ENCODE peak calls at places on chromosomes 12 and 14, in six cellular contexts. K is tibial artery, H is mammary epithelial cell, S is left lung, N is Peyer's patch, W is Caco-2. B is an unnamed sample. For H3K27me3, the result is how much of the 10 kb centered on the place peaks cover.

GRCh38 chr14:37024166-37024565 is 148.2 kb downstream of the SLC25A21 start:
- DNase-seq in W (no peak), N (no peak), H (no peak), S (no peak), K (no peak), B (no peak)

GRCh38 chr12:55926738-55927587 is 731 bp downstream of the PYM1 start:
- DNase-seq in N (peak), W (peak), H (peak), S (peak), K (peak), B (peak)

GRCh38 chr12:81639196-81639595 is 120.0 kb downstream of the PPFIA2 start:
- DNase-seq in S (no peak), W (no peak), H (peak), N (no peak), K (no peak), B (no peak)

GRCh38 chr12:107511292-107511691 is 174.3 kb upstream of the PWP1 start:
- DNase-seq in H (no peak), W (no peak), N (no peak), K (no peak), S (no peak), B (no peak)

GRCh38 chr14:34465069-34465859 is 3.2 kb upstream of the SPTSSA start:
- DNase-seq in N (no peak), S (no peak), H (no peak), W (no peak), K (no peak), B (no peak)

GRCh38 chr12:123744836-123745235 is 17.3 kb upstream of the DNAH10 start:
- DNase-seq in H (no peak), W (peak), K (no peak), S (no peak), N (no peak), B (peak)

GRCh38 chr12:58917699-58918334 is 2.5 kb downstream of the LRIG3 start:
- DNase-seq in W (no peak), S (no peak), K (no peak), N (no peak), H (no peak), B (no peak)

GRCh38 chr12:32201996-32202395 is 95.3 kb downstream of the BICD1 start:
- DNase-seq in W (no peak), N (no peak), H (no peak), K (peak), S (no peak), B (no peak)

GRCh38 chr12:27975222-27976136 is 2.9 kb upstream of the PTHLH start:
- DNase-seq in S (peak), N (no peak), W (peak), K (no peak), H (no peak), B (peak)

GRCh38 chr12:49187184-49187583 is 1.7 kb downstream of the TUBA1A start:
- DNase-seq in W (no peak), H (peak), K (peak), N (no peak), S (no peak), B (no peak)

GRCh38 chr14:68502196-68502595 is 290.7 kb downstream of the ZFP36L1 start:
- DNase-seq in H (no peak), S (no peak), W (no peak), N (no peak), K (no peak), B (no peak)

GRCh38 chr14:56949828-56950227 is 139.5 kb upstream of the OTX2 start:
- DNase-seq in H (no peak), S (no peak), N (no peak), W (no peak), K (no peak), B (no peak)

GRCh38 chr14:81668626-81669274 is 135.1 kb upstream of the SEL1L start:
- DNase-seq in W (no peak), K (no peak), N (no peak), H (no peak), S (peak), B (no peak)

GRCh38 chr12:93361159-93361919 is 16.4 kb upstream of the NUDT4 start:
- DNase-seq in H (peak), K (no peak), S (no peak), N (no peak), W (no peak), B (no peak)

GRCh38 chr14:104137297-104138097 is 890 bp upstream of the KIF26A start:
- DNase-seq in H (no peak), W (peak), K (peak), N (peak), S (peak), B (peak)
- H3K4me3 ChIP-seq in H (no peak), W (peak), K (peak), N (peak), S (peak), B (peak)

DNA sequence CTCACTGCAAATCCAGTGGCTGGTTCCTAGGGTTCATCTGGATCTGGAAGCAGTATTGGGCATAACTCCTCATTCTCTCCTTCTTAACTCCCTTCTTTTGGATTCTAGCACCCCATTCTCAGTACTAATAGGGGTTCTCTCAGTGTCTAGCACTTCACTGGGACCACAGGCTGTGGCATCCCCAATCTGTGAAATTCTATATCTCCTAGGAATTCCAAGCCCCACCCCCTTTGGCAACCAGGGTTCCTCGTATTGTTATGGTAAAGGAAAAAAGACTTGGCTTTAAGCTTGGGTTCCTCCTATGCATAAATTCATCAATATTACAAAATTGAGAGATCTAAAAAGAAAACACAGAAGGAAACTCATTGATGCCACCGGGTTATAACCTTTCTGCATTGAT is 45.0 kb upstream of the FBXO21 start:
- DNase-seq in W (no peak), K (no peak), H (no peak), N (no peak), S (no peak), B (peak)
- H3K27me3 ChIP-seq in W (under half), K (under half), H (under half), N (under half), S (under half), B (under half)

DNA sequence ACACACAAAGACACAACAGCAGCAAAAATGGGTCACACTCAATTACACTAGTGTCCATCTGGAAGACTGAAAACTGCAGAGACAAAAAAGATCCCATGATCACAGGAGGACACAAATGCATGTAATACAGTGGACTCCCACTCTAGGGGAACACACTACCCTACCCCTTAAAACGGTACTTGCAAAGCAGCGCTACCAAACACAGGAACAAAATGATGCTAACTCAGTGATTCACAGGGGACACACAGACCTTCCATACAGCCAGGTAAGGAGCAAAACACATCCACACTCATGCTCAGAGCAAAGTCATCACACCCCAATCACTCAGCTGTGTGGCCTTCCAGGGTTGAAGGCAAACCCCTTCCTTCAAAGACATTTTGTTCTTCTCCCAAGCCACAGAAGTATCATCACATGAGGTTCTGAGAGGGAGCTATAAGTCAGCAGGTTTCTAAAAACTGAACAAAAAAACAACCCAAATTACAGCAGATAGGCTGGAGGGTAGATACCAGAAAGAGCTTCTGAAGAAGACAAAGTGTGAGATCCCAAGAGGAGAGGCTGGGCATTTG is 14.8 kb downstream of the SMUG1 start:
- DNase-seq in K (no peak), W (no peak), S (no peak), H (no peak), N (no peak), B (no peak)
- H3K4me3 ChIP-seq in K (peak), W (peak), S (no peak), H (peak), N (no peak), B (no peak)

GRCh38 chr12:103665971-103666370 is 78.9 kb downstream of the STAB2 start:
- DNase-seq in H (no peak), N (no peak), S (no peak), W (no peak), K (no peak), B (peak)
- H3K27me3 ChIP-seq in H (under half), N (under half), S (under half), W (under half), K (under half), B (under half)

B was measured in H7.